ENCODE peak calls at places on chromosomes 6 and 20, in six cellular contexts. One of them, this sample, is unnamed.

GRCh38 chr6:31794294-31794865 is 1.2 kb downstream of the VARS1 start:
- DNase-seq in thoracic aorta: no peak
- DNase-seq in uterus: no peak
- DNase-seq in lung: no peak
- DNase-seq in breast epithelium: no peak
- DNase-seq in fibroblast of lung: peak; percentile 49
- DNase-seq in this sample: no peak

GRCh38 chr6:54264581-54265272 is 43.5 kb upstream of the TINAG start:
- DNase-seq in thoracic aorta: no peak
- DNase-seq in uterus: no peak
- DNase-seq in lung: no peak
- DNase-seq in breast epithelium: no peak
- DNase-seq in fibroblast of lung: peak; percentile 14
- DNase-seq in this sample: no peak

GRCh38 chr6:30981942-30982772 is 1.4 kb upstream of the MUC21 start:
- DNase-seq in thoracic aorta: no peak
- DNase-seq in uterus: peak; percentile 24
- DNase-seq in lung: peak; percentile 63
- DNase-seq in breast epithelium: peak; percentile 27
- DNase-seq in fibroblast of lung: peak; percentile 78
- DNase-seq in this sample: no peak

GRCh38 chr6:16130437-16130891 is 1.6 kb downstream of the MYLIP start:
- DNase-seq in thoracic aorta: no peak
- DNase-seq in uterus: no peak
- DNase-seq in lung: no peak
- DNase-seq in breast epithelium: no peak
- DNase-seq in fibroblast of lung: no peak
- DNase-seq in this sample: peak; percentile 28

GRCh38 chr6:148671085-148671484 is 75.7 kb upstream of the UST start:
- DNase-seq in thoracic aorta: no peak
- DNase-seq in uterus: no peak
- DNase-seq in lung: no peak
- DNase-seq in breast epithelium: no peak
- DNase-seq in fibroblast of lung: no peak
- DNase-seq in this sample: no peak

GRCh38 chr20:4371623-4372246 is 350.0 kb upstream of the PRND start:
- DNase-seq in thoracic aorta: no peak
- DNase-seq in uterus: no peak
- DNase-seq in lung: no peak
- DNase-seq in breast epithelium: no peak
- DNase-seq in fibroblast of lung: peak; percentile 24
- DNase-seq in this sample: no peak

GRCh38 chr6:16819752-16820151 is 58.5 kb upstream of the ATXN1 start:
- DNase-seq in thoracic aorta: no peak
- DNase-seq in uterus: no peak
- DNase-seq in lung: no peak
- DNase-seq in breast epithelium: no peak
- DNase-seq in fibroblast of lung: peak; percentile 52
- DNase-seq in this sample: no peak

GRCh38 chr20:34544109-34544793 is 14.3 kb upstream of the MAP1LC3A start:
- DNase-seq in thoracic aorta: no peak
- DNase-seq in uterus: no peak
- DNase-seq in lung: no peak
- DNase-seq in breast epithelium: no peak
- DNase-seq in fibroblast of lung: no peak
- DNase-seq in this sample: no peak

GRCh38 chr6:89433637-89434499 is 916 bp downstream of the ANKRD6 start:
- DNase-seq in thoracic aorta: no peak
- DNase-seq in uterus: peak; percentile 28
- DNase-seq in lung: peak; percentile 77
- DNase-seq in breast epithelium: peak; percentile 34
- DNase-seq in fibroblast of lung: no peak
- DNase-seq in this sample: no peak

GRCh38 chr6:17826301-17826700 is 119.6 kb upstream of the NUP153 start:
- DNase-seq in thoracic aorta: no peak
- DNase-seq in uterus: no peak
- DNase-seq in lung: no peak
- DNase-seq in breast epithelium: no peak
- DNase-seq in fibroblast of lung: no peak
- DNase-seq in this sample: no peak

GRCh38 chr6:25717856-25718740 is 36.4 kb upstream of the SLC17A4 start:
- DNase-seq in thoracic aorta: no peak
- DNase-seq in uterus: no peak
- DNase-seq in lung: no peak
- DNase-seq in breast epithelium: no peak
- DNase-seq in fibroblast of lung: peak; percentile 47
- DNase-seq in this sample: no peak

GRCh38 chr20:45933231-45934045 is 1.0 kb upstream of the PCIF1 start:
- DNase-seq in thoracic aorta: no peak
- DNase-seq in uterus: peak; percentile 74
- DNase-seq in lung: peak; percentile 71
- DNase-seq in breast epithelium: peak; percentile 71
- DNase-seq in fibroblast of lung: peak; percentile 75
- DNase-seq in this sample: peak; percentile 69

GRCh38 chr6:166645928-166646327 is 18.9 kb upstream of the RPS6KA2 start:
- DNase-seq in thoracic aorta: no peak
- DNase-seq in uterus: no peak
- DNase-seq in lung: no peak
- DNase-seq in breast epithelium: no peak
- DNase-seq in fibroblast of lung: no peak
- DNase-seq in this sample: no peak

GRCh38 chr6:128471907-128472306 is 48.5 kb downstream of the PTPRK start:
- DNase-seq in thoracic aorta: no peak
- DNase-seq in uterus: no peak
- DNase-seq in lung: no peak
- DNase-seq in breast epithelium: no peak
- DNase-seq in fibroblast of lung: no peak
- DNase-seq in this sample: no peak

GRCh38 chr6:3887150-3887700 is 38.1 kb downstream of the FAM50B start:
- DNase-seq in thoracic aorta: no peak
- DNase-seq in uterus: no peak
- DNase-seq in lung: no peak
- DNase-seq in breast epithelium: no peak
- DNase-seq in fibroblast of lung: peak; percentile 63
- DNase-seq in this sample: no peak

GRCh38 chr6:24448828-24449525 is 40.4 kb downstream of the GPLD1 start:
- DNase-seq in thoracic aorta: no peak
- DNase-seq in uterus: no peak
- DNase-seq in lung: no peak
- DNase-seq in breast epithelium: no peak
- DNase-seq in fibroblast of lung: no peak
- DNase-seq in this sample: no peak

GRCh38 chr6:56507517-56507916 is 135.2 kb downstream of the DST start:
- DNase-seq in thoracic aorta: no peak
- DNase-seq in uterus: no peak
- DNase-seq in lung: no peak
- DNase-seq in breast epithelium: no peak
- DNase-seq in fibroblast of lung: no peak
- DNase-seq in this sample: no peak

GRCh38 chr6:81741689-81742088 is 10.8 kb downstream of the TENT5A start:
- DNase-seq in thoracic aorta: no peak
- DNase-seq in uterus: no peak
- DNase-seq in lung: no peak
- DNase-seq in breast epithelium: no peak
- DNase-seq in fibroblast of lung: no peak
- DNase-seq in this sample: no peak

GRCh38 chr6:27871919-27872633 is 40.1 kb downstream of the OR2B2 start:
- DNase-seq in thoracic aorta: no peak
- DNase-seq in uterus: peak; percentile 22
- DNase-seq in lung: peak; percentile 86
- DNase-seq in breast epithelium: peak; percentile 76
- DNase-seq in fibroblast of lung: peak; percentile 99
- DNase-seq in this sample: peak; percentile 45

GRCh38 chr6:158767714-158768113 is 51.5 kb downstream of the EZR start:
- DNase-seq in thoracic aorta: no peak
- DNase-seq in uterus: no peak
- DNase-seq in lung: no peak
- DNase-seq in breast epithelium: no peak
- DNase-seq in fibroblast of lung: no peak
- DNase-seq in this sample: no peak

GRCh38 chr6:36615018-36615761 is 21.0 kb downstream of the SRSF3 start:
- DNase-seq in thoracic aorta: no peak
- DNase-seq in uterus: peak; percentile 45
- DNase-seq in lung: no peak
- DNase-seq in breast epithelium: no peak
- DNase-seq in fibroblast of lung: peak; percentile 77
- DNase-seq in this sample: peak; percentile 20

GRCh38 chr6:48080227-48081009 is 30.6 kb downstream of the PTCHD4 start:
- DNase-seq in thoracic aorta: no peak
- DNase-seq in uterus: no peak
- DNase-seq in lung: no peak
- DNase-seq in breast epithelium: no peak
- DNase-seq in fibroblast of lung: peak; percentile 27
- DNase-seq in this sample: no peak

GRCh38 chr6:21454262-21454661 is 139.3 kb upstream of the SOX4 start:
- DNase-seq in thoracic aorta: no peak
- DNase-seq in uterus: no peak
- DNase-seq in lung: no peak
- DNase-seq in breast epithelium: no peak
- DNase-seq in fibroblast of lung: no peak
- DNase-seq in this sample: no peak

GRCh38 chr20:2358006-2358405 is 22.7 kb upstream of the TGM6 start:
- DNase-seq in thoracic aorta: no peak
- DNase-seq in uterus: no peak
- DNase-seq in lung: no peak
- DNase-seq in breast epithelium: no peak
- DNase-seq in fibroblast of lung: no peak
- DNase-seq in this sample: no peak

GRCh38 chr6:71410681-71411080 is 122.1 kb downstream of the OGFRL1 start:
- DNase-seq in thoracic aorta: no peak
- DNase-seq in uterus: no peak
- DNase-seq in lung: no peak
- DNase-seq in breast epithelium: no peak
- DNase-seq in fibroblast of lung: no peak
- DNase-seq in this sample: no peak

GRCh38 chr6:13485923-13486557 is 1.4 kb downstream of the GFOD1 start:
- DNase-seq in thoracic aorta: no peak
- DNase-seq in uterus: peak; percentile 22
- DNase-seq in lung: no peak
- DNase-seq in breast epithelium: no peak
- DNase-seq in fibroblast of lung: peak; percentile 47
- DNase-seq in this sample: no peak

GRCh38 chr20:50750145-50750671 is 18.8 kb downstream of the PARD6B start:
- DNase-seq in thoracic aorta: no peak
- DNase-seq in uterus: no peak
- DNase-seq in lung: peak; percentile 16
- DNase-seq in breast epithelium: peak; percentile 8
- DNase-seq in fibroblast of lung: no peak
- DNase-seq in this sample: no peak

GRCh38 chr6:160333841-160334240 is 14.3 kb upstream of the SLC22A3 start:
- DNase-seq in thoracic aorta: no peak
- DNase-seq in uterus: no peak
- DNase-seq in lung: no peak
- DNase-seq in breast epithelium: no peak
- DNase-seq in fibroblast of lung: no peak
- DNase-seq in this sample: no peak
- H3K27ac ChIP-seq in thoracic aorta: no peak overlapping the region
- H3K27ac ChIP-seq in uterus: no peak overlapping the region
- H3K27ac ChIP-seq in lung: no peak overlapping the region
- H3K27ac ChIP-seq in breast epithelium: no peak overlapping the region
- H3K27ac ChIP-seq in fibroblast of lung: no peak overlapping the region
- H3K27ac ChIP-seq in this sample: no peak overlapping the region

DNA sequence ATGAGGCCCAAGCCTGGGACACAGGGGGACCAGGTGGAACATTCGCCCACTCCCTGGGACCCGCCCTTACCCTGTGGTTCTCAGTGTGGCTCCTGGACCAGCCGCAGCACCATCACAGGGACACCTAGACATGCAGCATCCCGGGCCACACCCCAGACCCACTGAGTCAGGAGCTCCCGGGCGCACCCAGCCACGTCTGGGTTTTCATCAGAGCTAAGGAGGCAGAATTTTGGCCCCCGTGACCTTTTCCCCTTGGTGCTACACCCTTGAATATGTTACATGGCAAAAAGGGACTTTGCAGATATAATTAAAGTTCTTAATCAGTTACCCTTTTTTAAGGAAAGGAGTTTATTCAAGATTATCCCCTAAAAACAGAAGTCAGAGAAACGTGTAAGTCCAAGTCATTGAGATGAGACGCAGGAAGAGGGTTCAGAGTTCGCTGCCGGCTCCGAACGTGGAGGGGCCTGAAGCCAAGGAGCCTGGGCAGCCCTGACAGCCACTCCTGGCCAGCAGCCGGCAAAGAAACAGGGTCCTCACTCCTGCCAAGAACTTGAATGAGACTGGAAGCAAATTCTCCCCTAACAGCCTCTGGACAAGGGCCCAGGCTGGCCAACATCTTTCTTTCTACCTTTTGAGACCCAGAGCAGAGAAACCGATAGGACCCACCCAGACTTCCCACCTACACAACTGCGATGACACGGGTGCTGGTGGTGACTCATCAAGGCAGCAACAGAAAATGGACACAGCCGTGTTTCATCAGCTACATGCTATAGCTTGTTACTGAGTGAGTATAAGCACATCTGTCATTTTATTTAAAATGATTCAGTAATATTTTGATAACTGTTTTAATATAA is 25.3 kb downstream of the BFSP1 start:
- DNase-seq in thoracic aorta: no peak
- DNase-seq in uterus: no peak
- DNase-seq in lung: no peak
- DNase-seq in breast epithelium: no peak
- DNase-seq in fibroblast of lung: peak; percentile 57
- DNase-seq in this sample: no peak
- H3K27me3 ChIP-seq in thoracic aorta: no peaks in the 10 kb centered on the region
- H3K27me3 ChIP-seq in uterus: no peaks in the 10 kb centered on the region
- H3K27me3 ChIP-seq in lung: no peaks in the 10 kb centered on the region
- H3K27me3 ChIP-seq in breast epithelium: no peaks in the 10 kb centered on the region
- H3K27me3 ChIP-seq in fibroblast of lung: peaks cover 2% of the 10 kb centered on the region
- H3K27me3 ChIP-seq in this sample: no peaks in the 10 kb centered on the region

GRCh38 chr6:163349001-163349680 is 65.4 kb upstream of the QKI start:
- DNase-seq in thoracic aorta: no peak
- DNase-seq in uterus: no peak
- DNase-seq in lung: no peak
- DNase-seq in breast epithelium: no peak
- DNase-seq in fibroblast of lung: no peak
- DNase-seq in this sample: no peak
- H3K27ac ChIP-seq in thoracic aorta: no peak overlapping the region
- H3K27ac ChIP-seq in uterus: no peak overlapping the region
- H3K27ac ChIP-seq in lung: no peak overlapping the region
- H3K27ac ChIP-seq in breast epithelium: no peak overlapping the region
- H3K27ac ChIP-seq in fibroblast of lung: no peak overlapping the region
- H3K27ac ChIP-seq in this sample: no peak overlapping the region

DNA sequence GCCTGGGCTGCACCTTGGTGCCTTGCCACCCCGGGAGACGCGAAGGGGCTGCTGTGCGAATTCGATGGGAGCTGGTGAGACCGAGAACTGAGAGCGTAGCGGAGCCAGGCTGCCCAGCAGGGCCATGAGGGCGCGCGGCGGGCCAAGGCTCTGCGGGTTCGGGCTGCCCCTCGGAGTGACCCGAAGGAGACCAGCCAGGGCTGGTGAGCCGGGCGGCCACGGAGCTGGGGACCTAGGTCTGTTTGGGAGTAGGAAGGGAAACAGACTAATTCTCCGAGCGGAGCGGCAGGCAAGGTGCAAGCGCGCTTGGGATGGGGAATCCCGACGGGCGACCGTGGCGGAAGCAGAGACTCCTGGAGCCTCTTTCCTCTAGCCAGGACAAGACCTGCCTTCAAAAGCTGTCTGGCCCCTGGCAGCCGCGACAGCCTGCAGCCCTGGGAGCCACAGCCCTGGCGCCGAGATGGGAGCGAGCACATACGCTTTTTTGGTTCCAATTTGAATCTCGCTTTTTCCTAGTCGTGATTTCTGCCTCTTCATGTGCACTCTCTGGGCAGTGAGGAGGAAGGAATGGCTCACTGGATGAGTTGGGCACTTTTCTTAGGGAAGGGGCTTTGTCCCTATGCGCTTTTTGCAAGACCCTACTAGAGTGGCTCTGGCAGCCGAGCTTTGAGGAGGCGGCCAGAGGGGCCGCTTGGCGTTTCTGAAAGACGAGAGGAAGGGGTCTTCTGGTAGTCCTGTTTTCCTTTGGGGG is 777 bp downstream of the SYNDIG1 start:
- DNase-seq in thoracic aorta: no peak
- DNase-seq in uterus: no peak
- DNase-seq in lung: no peak
- DNase-seq in breast epithelium: no peak
- DNase-seq in fibroblast of lung: peak; percentile 14
- DNase-seq in this sample: no peak
- H3K27me3 ChIP-seq in thoracic aorta: no peaks in the 10 kb centered on the region
- H3K27me3 ChIP-seq in uterus: no peaks in the 10 kb centered on the region
- H3K27me3 ChIP-seq in lung: peaks cover 11% of the 10 kb centered on the region
- H3K27me3 ChIP-seq in breast epithelium: peaks cover 65% of the 10 kb centered on the region
- H3K27me3 ChIP-seq in fibroblast of lung: peaks cover 32% of the 10 kb centered on the region
- H3K27me3 ChIP-seq in this sample: peaks cover 24% of the 10 kb centered on the region

This sample was measured in gastrocnemius medialis.